ENCODE peak calls at places on chromosomes 5 and 9, in six cellular contexts. One of them, this sample, is unnamed.

GRCh38 chr9:71268871-71269640 is 147.6 kb upstream of the TRPM3 start:
- DNase-seq in fibroblast of the aortic adventitia: no peak
- DNase-seq in astrocyte of the spinal cord: no peak
- DNase-seq in CD8-positive, alpha-beta T cell: no peak
- DNase-seq in lower leg skin: no peak
- DNase-seq in IMR-90: no peak
- DNase-seq in this sample: no peak

GRCh38 chr9:4501147-4501507 is 10.9 kb downstream of the SLC1A1 start:
- DNase-seq in fibroblast of the aortic adventitia: no peak
- DNase-seq in astrocyte of the spinal cord: no peak
- DNase-seq in CD8-positive, alpha-beta T cell: no peak
- DNase-seq in lower leg skin: no peak
- DNase-seq in IMR-90: no peak
- DNase-seq in this sample: no peak

GRCh38 chr5:148794729-148795590 is 31.5 kb upstream of the ADRB2 start:
- DNase-seq in fibroblast of the aortic adventitia: peak; percentile 52
- DNase-seq in astrocyte of the spinal cord: peak; percentile 62
- DNase-seq in CD8-positive, alpha-beta T cell: no peak
- DNase-seq in lower leg skin: no peak
- DNase-seq in IMR-90: peak; percentile 96
- DNase-seq in this sample: peak; percentile 19

GRCh38 chr9:90064248-90064647 is 459.4 kb downstream of the GADD45G start:
- DNase-seq in fibroblast of the aortic adventitia: no peak
- DNase-seq in astrocyte of the spinal cord: no peak
- DNase-seq in CD8-positive, alpha-beta T cell: no peak
- DNase-seq in lower leg skin: no peak
- DNase-seq in IMR-90: no peak
- DNase-seq in this sample: no peak

GRCh38 chr9:117092582-117092981 is 322.3 kb downstream of the ASTN2 start:
- DNase-seq in fibroblast of the aortic adventitia: peak; percentile 2
- DNase-seq in astrocyte of the spinal cord: peak; percentile 9
- DNase-seq in CD8-positive, alpha-beta T cell: no peak
- DNase-seq in lower leg skin: no peak
- DNase-seq in IMR-90: peak; percentile 35
- DNase-seq in this sample: no peak

GRCh38 chr5:116502616-116503015 is 72.0 kb downstream of the SEMA6A start:
- DNase-seq in fibroblast of the aortic adventitia: peak; percentile 28
- DNase-seq in astrocyte of the spinal cord: peak; percentile 91
- DNase-seq in CD8-positive, alpha-beta T cell: no peak
- DNase-seq in lower leg skin: no peak
- DNase-seq in IMR-90: peak; percentile 17
- DNase-seq in this sample: peak; percentile 96

GRCh38 chr9:107760469-107761242 is 271.1 kb upstream of the KLF4 start:
- DNase-seq in fibroblast of the aortic adventitia: no peak
- DNase-seq in astrocyte of the spinal cord: no peak
- DNase-seq in CD8-positive, alpha-beta T cell: no peak
- DNase-seq in lower leg skin: peak; percentile 57
- DNase-seq in IMR-90: no peak
- DNase-seq in this sample: no peak

GRCh38 chr5:176743136-176743827 is 67.1 kb upstream of the UNC5A start:
- DNase-seq in fibroblast of the aortic adventitia: no peak
- DNase-seq in astrocyte of the spinal cord: no peak
- DNase-seq in CD8-positive, alpha-beta T cell: peak; percentile 43
- DNase-seq in lower leg skin: no peak
- DNase-seq in IMR-90: no peak
- DNase-seq in this sample: no peak

GRCh38 chr9:135304886-135305285 is 174.7 kb upstream of the PPP1R26 start:
- DNase-seq in fibroblast of the aortic adventitia: no peak
- DNase-seq in astrocyte of the spinal cord: no peak
- DNase-seq in CD8-positive, alpha-beta T cell: no peak
- DNase-seq in lower leg skin: no peak
- DNase-seq in IMR-90: no peak
- DNase-seq in this sample: no peak

GRCh38 chr9:4983541-4984165 is 1.4 kb upstream of the JAK2 start:
- DNase-seq in fibroblast of the aortic adventitia: no peak
- DNase-seq in astrocyte of the spinal cord: no peak
- DNase-seq in CD8-positive, alpha-beta T cell: no peak
- DNase-seq in lower leg skin: no peak
- DNase-seq in IMR-90: no peak
- DNase-seq in this sample: no peak

GRCh38 chr5:140113699-140114263 is at the start of gene PURA:
- DNase-seq in fibroblast of the aortic adventitia: peak; percentile 93
- DNase-seq in astrocyte of the spinal cord: peak; percentile 91
- DNase-seq in CD8-positive, alpha-beta T cell: peak; percentile 98
- DNase-seq in lower leg skin: peak; percentile 95
- DNase-seq in IMR-90: peak; percentile 92
- DNase-seq in this sample: peak; percentile 80

GRCh38 chr5:76163111-76163628 is 80.0 kb downstream of the SV2C start:
- DNase-seq in fibroblast of the aortic adventitia: no peak
- DNase-seq in astrocyte of the spinal cord: no peak
- DNase-seq in CD8-positive, alpha-beta T cell: no peak
- DNase-seq in lower leg skin: no peak
- DNase-seq in IMR-90: no peak
- DNase-seq in this sample: no peak

GRCh38 chr9:24625097-24625496 is 79.4 kb upstream of the IZUMO3 start:
- DNase-seq in fibroblast of the aortic adventitia: no peak
- DNase-seq in astrocyte of the spinal cord: no peak
- DNase-seq in CD8-positive, alpha-beta T cell: no peak
- DNase-seq in lower leg skin: no peak
- DNase-seq in IMR-90: no peak
- DNase-seq in this sample: no peak

GRCh38 chr5:115541586-115541985 is 3.0 kb downstream of the FEM1C start:
- DNase-seq in fibroblast of the aortic adventitia: no peak
- DNase-seq in astrocyte of the spinal cord: no peak
- DNase-seq in CD8-positive, alpha-beta T cell: no peak
- DNase-seq in lower leg skin: no peak
- DNase-seq in IMR-90: peak; percentile 15
- DNase-seq in this sample: no peak

GRCh38 chr9:134136117-134136996 is 475 bp downstream of the WDR5 start:
- DNase-seq in fibroblast of the aortic adventitia: peak; percentile 26
- DNase-seq in astrocyte of the spinal cord: peak; percentile 12
- DNase-seq in CD8-positive, alpha-beta T cell: no peak
- DNase-seq in lower leg skin: no peak
- DNase-seq in IMR-90: peak; percentile 13
- DNase-seq in this sample: no peak

GRCh38 chr9:86099695-86100364 is 472 bp upstream of the GOLM1 start:
- DNase-seq in fibroblast of the aortic adventitia: peak; percentile 66
- DNase-seq in astrocyte of the spinal cord: peak; percentile 52
- DNase-seq in CD8-positive, alpha-beta T cell: no peak
- DNase-seq in lower leg skin: peak; percentile 25
- DNase-seq in IMR-90: peak; percentile 57
- DNase-seq in this sample: no peak

GRCh38 chr9:69965416-69966145 is 78.1 kb upstream of the MAMDC2 start:
- DNase-seq in fibroblast of the aortic adventitia: no peak
- DNase-seq in astrocyte of the spinal cord: no peak
- DNase-seq in CD8-positive, alpha-beta T cell: no peak
- DNase-seq in lower leg skin: no peak
- DNase-seq in IMR-90: peak; percentile 66
- DNase-seq in this sample: no peak

GRCh38 chr5:176534640-176535039 is 2.6 kb downstream of the RNF44 start:
- DNase-seq in fibroblast of the aortic adventitia: no peak
- DNase-seq in astrocyte of the spinal cord: no peak
- DNase-seq in CD8-positive, alpha-beta T cell: peak; percentile 55
- DNase-seq in lower leg skin: no peak
- DNase-seq in IMR-90: no peak
- DNase-seq in this sample: no peak

GRCh38 chr5:5135957-5136676 is 4.0 kb upstream of the ADAMTS16 start:
- DNase-seq in fibroblast of the aortic adventitia: no peak
- DNase-seq in astrocyte of the spinal cord: no peak
- DNase-seq in CD8-positive, alpha-beta T cell: no peak
- DNase-seq in lower leg skin: no peak
- DNase-seq in IMR-90: peak; percentile 1
- DNase-seq in this sample: no peak

GRCh38 chr9:78677326-78677725 is 380.4 kb downstream of the PSAT1 start:
- DNase-seq in fibroblast of the aortic adventitia: no peak
- DNase-seq in astrocyte of the spinal cord: peak; percentile 32
- DNase-seq in CD8-positive, alpha-beta T cell: no peak
- DNase-seq in lower leg skin: no peak
- DNase-seq in IMR-90: peak; percentile 45
- DNase-seq in this sample: no peak

GRCh38 chr9:97753975-97754374 is 56.8 kb upstream of the XPA start:
- DNase-seq in fibroblast of the aortic adventitia: no peak
- DNase-seq in astrocyte of the spinal cord: no peak
- DNase-seq in CD8-positive, alpha-beta T cell: no peak
- DNase-seq in lower leg skin: no peak
- DNase-seq in IMR-90: no peak
- DNase-seq in this sample: no peak

GRCh38 chr5:77947051-77947428 is 170.9 kb upstream of the TBCA start:
- DNase-seq in fibroblast of the aortic adventitia: no peak
- DNase-seq in astrocyte of the spinal cord: no peak
- DNase-seq in CD8-positive, alpha-beta T cell: no peak
- DNase-seq in lower leg skin: no peak
- DNase-seq in IMR-90: no peak
- DNase-seq in this sample: no peak

GRCh38 chr5:151123897-151124751 is 33.5 kb downstream of the ANXA6 start:
- DNase-seq in fibroblast of the aortic adventitia: no peak
- DNase-seq in astrocyte of the spinal cord: peak; percentile 32
- DNase-seq in CD8-positive, alpha-beta T cell: peak; percentile 54
- DNase-seq in lower leg skin: no peak
- DNase-seq in IMR-90: peak; percentile 39
- DNase-seq in this sample: no peak

GRCh38 chr5:59042683-59043082 is 459.8 kb downstream of the RAB3C start:
- DNase-seq in fibroblast of the aortic adventitia: peak; percentile 12
- DNase-seq in astrocyte of the spinal cord: peak; percentile 75
- DNase-seq in CD8-positive, alpha-beta T cell: no peak
- DNase-seq in lower leg skin: no peak
- DNase-seq in IMR-90: no peak
- DNase-seq in this sample: peak; percentile 28

GRCh38 chr9:116382053-116382452 is 228.5 kb downstream of the PAPPA start:
- DNase-seq in fibroblast of the aortic adventitia: no peak
- DNase-seq in astrocyte of the spinal cord: no peak
- DNase-seq in CD8-positive, alpha-beta T cell: no peak
- DNase-seq in lower leg skin: no peak
- DNase-seq in IMR-90: no peak
- DNase-seq in this sample: no peak

DNA sequence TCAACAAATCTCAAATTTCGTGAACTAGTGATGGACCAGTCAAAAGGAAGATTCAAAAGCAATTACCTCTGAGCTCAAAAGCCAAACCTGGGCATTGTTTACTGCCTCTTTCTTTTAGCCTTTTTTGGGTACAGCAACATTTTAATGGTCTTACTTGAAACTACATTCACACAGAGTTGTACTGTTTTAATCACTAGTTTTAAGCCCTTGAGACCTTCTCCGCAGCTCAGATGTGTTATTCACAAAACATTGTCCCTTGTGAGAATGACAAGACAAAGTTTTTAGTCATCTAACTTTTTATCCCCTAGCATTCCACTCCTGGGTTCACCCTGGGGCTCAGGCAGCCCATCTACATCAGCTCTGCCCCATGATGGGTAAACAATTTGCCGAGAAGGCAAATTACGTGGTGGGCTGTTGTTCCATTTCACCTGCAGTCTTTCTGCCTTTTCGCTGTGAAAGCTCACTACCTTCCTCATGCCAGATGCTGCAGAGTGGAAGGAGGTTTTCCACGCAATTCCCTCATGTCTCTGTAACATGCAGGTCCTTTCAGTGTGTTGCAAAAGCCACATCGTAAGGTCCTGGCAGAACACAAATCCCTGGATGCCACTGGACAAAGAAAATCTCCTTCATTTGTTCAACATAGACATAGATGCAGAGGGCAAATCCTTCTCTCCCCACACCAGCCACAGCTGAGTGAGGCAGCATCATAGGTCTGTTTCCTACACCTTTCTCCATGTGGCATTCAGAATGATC is 175.7 kb downstream of the EBF1 start:
- DNase-seq in fibroblast of the aortic adventitia: no peak
- DNase-seq in astrocyte of the spinal cord: no peak
- DNase-seq in CD8-positive, alpha-beta T cell: no peak
- DNase-seq in lower leg skin: no peak
- DNase-seq in IMR-90: no peak
- DNase-seq in this sample: no peak
- H3K4me3 ChIP-seq in fibroblast of the aortic adventitia: no peak overlapping the region
- H3K4me3 ChIP-seq in astrocyte of the spinal cord: no peak overlapping the region
- H3K4me3 ChIP-seq in CD8-positive, alpha-beta T cell: no peak overlapping the region
- H3K4me3 ChIP-seq in lower leg skin: no peak overlapping the region
- H3K4me3 ChIP-seq in IMR-90: no peak overlapping the region
- H3K4me3 ChIP-seq in this sample: no peak overlapping the region

GRCh38 chr5:72541501-72542235 is 34.5 kb upstream of the ZNF366 start:
- DNase-seq in fibroblast of the aortic adventitia: no peak
- DNase-seq in astrocyte of the spinal cord: no peak
- DNase-seq in CD8-positive, alpha-beta T cell: no peak
- DNase-seq in lower leg skin: no peak
- DNase-seq in IMR-90: no peak
- DNase-seq in this sample: no peak

GRCh38 chr5:72539038-72539437 is 31.8 kb upstream of the ZNF366 start:
- DNase-seq in fibroblast of the aortic adventitia: no peak
- DNase-seq in astrocyte of the spinal cord: no peak
- DNase-seq in CD8-positive, alpha-beta T cell: no peak
- DNase-seq in lower leg skin: no peak
- DNase-seq in IMR-90: no peak
- DNase-seq in this sample: no peak

GRCh38 chr5:72540759-72541438 is 33.7 kb upstream of the ZNF366 start:
- DNase-seq in fibroblast of the aortic adventitia: no peak
- DNase-seq in astrocyte of the spinal cord: no peak
- DNase-seq in CD8-positive, alpha-beta T cell: no peak
- DNase-seq in lower leg skin: no peak
- DNase-seq in IMR-90: no peak
- DNase-seq in this sample: no peak

GRCh38 chr5:72537166-72537565 is 30.0 kb upstream of the ZNF366 start:
- DNase-seq in fibroblast of the aortic adventitia: no peak
- DNase-seq in astrocyte of the spinal cord: no peak
- DNase-seq in CD8-positive, alpha-beta T cell: no peak
- DNase-seq in lower leg skin: no peak
- DNase-seq in IMR-90: no peak
- DNase-seq in this sample: no peak

DNA sequence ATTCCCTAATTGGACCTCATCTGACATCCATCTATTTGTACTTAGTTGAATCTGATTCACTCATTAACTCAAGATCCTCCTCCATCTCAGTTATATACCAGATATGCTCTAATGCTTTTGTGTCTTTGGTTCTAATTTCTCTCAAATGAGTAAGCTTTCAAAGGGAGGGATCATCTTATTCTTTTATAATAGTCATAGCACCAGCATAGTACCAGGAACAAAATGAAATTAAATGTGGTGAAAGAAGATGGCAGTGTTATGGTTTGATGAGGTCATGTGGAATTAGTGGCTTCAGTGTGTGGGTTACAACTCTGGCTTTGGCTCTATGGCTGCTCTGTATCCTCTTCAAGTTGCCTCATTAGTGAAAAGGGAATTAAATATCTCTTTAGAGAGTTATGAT is 32.5 kb upstream of the ZNF366 start:
- DNase-seq in fibroblast of the aortic adventitia: no peak
- DNase-seq in astrocyte of the spinal cord: no peak
- DNase-seq in CD8-positive, alpha-beta T cell: no peak
- DNase-seq in lower leg skin: no peak
- DNase-seq in IMR-90: no peak
- DNase-seq in this sample: no peak
- TF ChIP-seq CTCF in fibroblast of the aortic adventitia: no peak
- TF ChIP-seq CTCF in astrocyte of the spinal cord: no peak
- TF ChIP-seq CTCF in CD8-positive, alpha-beta T cell: no peak
- TF ChIP-seq CTCF in lower leg skin: no peak
- TF ChIP-seq CTCF in IMR-90: no peak
- TF ChIP-seq CTCF in this sample: no peak

GRCh38 chr5:67215592-67216471 is 19.2 kb upstream of the CD180 start:
- DNase-seq in fibroblast of the aortic adventitia: peak; percentile 15
- DNase-seq in astrocyte of the spinal cord: no peak
- DNase-seq in CD8-positive, alpha-beta T cell: peak; percentile 85
- DNase-seq in lower leg skin: peak; percentile 83
- DNase-seq in IMR-90: peak; percentile 13
- DNase-seq in this sample: no peak
- H3K4me3 ChIP-seq in fibroblast of the aortic adventitia: no peak overlapping the region
- H3K4me3 ChIP-seq in astrocyte of the spinal cord: no peak overlapping the region
- H3K4me3 ChIP-seq in CD8-positive, alpha-beta T cell: peak overlapping the region; percentile 19
- H3K4me3 ChIP-seq in lower leg skin: no peak overlapping the region
- H3K4me3 ChIP-seq in IMR-90: no peak overlapping the region
- H3K4me3 ChIP-seq in this sample: no peak overlapping the region

GRCh38 chr5:18987101-18987500 is 1000.9 kb downstream of the CDH18 start:
- DNase-seq in fibroblast of the aortic adventitia: no peak
- DNase-seq in astrocyte of the spinal cord: no peak
- DNase-seq in CD8-positive, alpha-beta T cell: no peak
- DNase-seq in lower leg skin: no peak
- DNase-seq in IMR-90: no peak
- DNase-seq in this sample: no peak
- TF ChIP-seq CTCF in fibroblast of the aortic adventitia: no peak
- TF ChIP-seq CTCF in astrocyte of the spinal cord: no peak
- TF ChIP-seq CTCF in CD8-positive, alpha-beta T cell: no peak
- TF ChIP-seq CTCF in lower leg skin: no peak
- TF ChIP-seq CTCF in IMR-90: no peak
- TF ChIP-seq CTCF in this sample: no peak

This sample was measured in astrocyte of the cerebellum.